ENCODE peak calls at places on chromosomes 13 and 19, in ten cellular contexts. One of them, this sample, is unnamed.

GRCh38 chr19:47494729-47495128 is 10.7 kb upstream of the KPTN start:
- DNase-seq in NCI-H524: peak
- DNase-seq in HAP-1: no peak
- DNase-seq in progenitor cell of endocrine pancreas: no peak
- DNase-seq in stimulated activated CD4-positive, alpha-beta T cell treated with anti-CD3 and anti-CD28 coated beads, Interleukin-1b, Interleukin-23, amount 100 ng/mL, for 24 hours: no peak
- DNase-seq in RWPE1: no peak
- DNase-seq in NCI-H1436 treated with DMSO at 0.1 percent for 48 hours: no peak
- DNase-seq in stimulated activated CD8-positive, alpha-beta memory T cell treated with anti-CD3 and anti-CD28 coated beads, Interleukin-7, amount 100 ng/mL, for 4 hours: no peak
- DNase-seq in endothelial cell: no peak
- DNase-seq in nucleus accumbens: no peak
- DNase-seq in this sample: no peak

GRCh38 chr13:45174478-45174877 is 26.4 kb downstream of the KCTD4 start:
- DNase-seq in NCI-H524: no peak
- DNase-seq in HAP-1: no peak
- DNase-seq in progenitor cell of endocrine pancreas: no peak
- DNase-seq in stimulated activated CD4-positive, alpha-beta T cell treated with anti-CD3 and anti-CD28 coated beads, Interleukin-1b, Interleukin-23, amount 100 ng/mL, for 24 hours: no peak
- DNase-seq in RWPE1: no peak
- DNase-seq in NCI-H1436 treated with DMSO at 0.1 percent for 48 hours: no peak
- DNase-seq in stimulated activated CD8-positive, alpha-beta memory T cell treated with anti-CD3 and anti-CD28 coated beads, Interleukin-7, amount 100 ng/mL, for 4 hours: no peak
- DNase-seq in endothelial cell: no peak
- DNase-seq in nucleus accumbens: no peak
- DNase-seq in this sample: no peak

GRCh38 chr13:39317284-39317683 is 279.0 kb downstream of the NHLRC3 start:
- DNase-seq in NCI-H524: no peak
- DNase-seq in HAP-1: no peak
- DNase-seq in progenitor cell of endocrine pancreas: no peak
- DNase-seq in stimulated activated CD4-positive, alpha-beta T cell treated with anti-CD3 and anti-CD28 coated beads, Interleukin-1b, Interleukin-23, amount 100 ng/mL, for 24 hours: no peak
- DNase-seq in RWPE1: no peak
- DNase-seq in NCI-H1436 treated with DMSO at 0.1 percent for 48 hours: no peak
- DNase-seq in stimulated activated CD8-positive, alpha-beta memory T cell treated with anti-CD3 and anti-CD28 coated beads, Interleukin-7, amount 100 ng/mL, for 4 hours: no peak
- DNase-seq in endothelial cell: no peak
- DNase-seq in nucleus accumbens: peak
- DNase-seq in this sample: no peak

GRCh38 chr13:42946927-42947326 is 45.1 kb downstream of the EPSTI1 start:
- DNase-seq in NCI-H524: no peak
- DNase-seq in HAP-1: no peak
- DNase-seq in progenitor cell of endocrine pancreas: no peak
- DNase-seq in stimulated activated CD4-positive, alpha-beta T cell treated with anti-CD3 and anti-CD28 coated beads, Interleukin-1b, Interleukin-23, amount 100 ng/mL, for 24 hours: no peak
- DNase-seq in RWPE1: no peak
- DNase-seq in NCI-H1436 treated with DMSO at 0.1 percent for 48 hours: no peak
- DNase-seq in stimulated activated CD8-positive, alpha-beta memory T cell treated with anti-CD3 and anti-CD28 coated beads, Interleukin-7, amount 100 ng/mL, for 4 hours: no peak
- DNase-seq in endothelial cell: no peak
- DNase-seq in nucleus accumbens: no peak
- DNase-seq in this sample: no peak

GRCh38 chr13:23922005-23922932 is 25.0 kb upstream of the C1QTNF9B start:
- DNase-seq in NCI-H524: no peak
- DNase-seq in HAP-1: no peak
- DNase-seq in progenitor cell of endocrine pancreas: no peak
- DNase-seq in stimulated activated CD4-positive, alpha-beta T cell treated with anti-CD3 and anti-CD28 coated beads, Interleukin-1b, Interleukin-23, amount 100 ng/mL, for 24 hours: no peak
- DNase-seq in RWPE1: no peak
- DNase-seq in NCI-H1436 treated with DMSO at 0.1 percent for 48 hours: no peak
- DNase-seq in stimulated activated CD8-positive, alpha-beta memory T cell treated with anti-CD3 and anti-CD28 coated beads, Interleukin-7, amount 100 ng/mL, for 4 hours: no peak
- DNase-seq in endothelial cell: no peak
- DNase-seq in nucleus accumbens: no peak
- DNase-seq in this sample: no peak

GRCh38 chr19:45467456-45468158 is at the start of gene FOSB:
- DNase-seq in NCI-H524: peak
- DNase-seq in HAP-1: peak
- DNase-seq in progenitor cell of endocrine pancreas: peak
- DNase-seq in stimulated activated CD4-positive, alpha-beta T cell treated with anti-CD3 and anti-CD28 coated beads, Interleukin-1b, Interleukin-23, amount 100 ng/mL, for 24 hours: peak
- DNase-seq in RWPE1: peak
- DNase-seq in NCI-H1436 treated with DMSO at 0.1 percent for 48 hours: peak
- DNase-seq in stimulated activated CD8-positive, alpha-beta memory T cell treated with anti-CD3 and anti-CD28 coated beads, Interleukin-7, amount 100 ng/mL, for 4 hours: peak
- DNase-seq in endothelial cell: peak
- DNase-seq in nucleus accumbens: peak
- DNase-seq in this sample: peak

GRCh38 chr19:56866563-56866962 is 26.0 kb upstream of the PEG3 start:
- DNase-seq in NCI-H524: no peak
- DNase-seq in HAP-1: no peak
- DNase-seq in progenitor cell of endocrine pancreas: no peak
- DNase-seq in stimulated activated CD4-positive, alpha-beta T cell treated with anti-CD3 and anti-CD28 coated beads, Interleukin-1b, Interleukin-23, amount 100 ng/mL, for 24 hours: no peak
- DNase-seq in RWPE1: no peak
- DNase-seq in NCI-H1436 treated with DMSO at 0.1 percent for 48 hours: no peak
- DNase-seq in stimulated activated CD8-positive, alpha-beta memory T cell treated with anti-CD3 and anti-CD28 coated beads, Interleukin-7, amount 100 ng/mL, for 4 hours: no peak
- DNase-seq in endothelial cell: no peak
- DNase-seq in nucleus accumbens: no peak
- DNase-seq in this sample: no peak

GRCh38 chr19:38656171-38656981 is 8.9 kb downstream of the ACTN4 start:
- DNase-seq in NCI-H524: no peak
- DNase-seq in HAP-1: no peak
- DNase-seq in progenitor cell of endocrine pancreas: no peak
- DNase-seq in stimulated activated CD4-positive, alpha-beta T cell treated with anti-CD3 and anti-CD28 coated beads, Interleukin-1b, Interleukin-23, amount 100 ng/mL, for 24 hours: no peak
- DNase-seq in RWPE1: no peak
- DNase-seq in NCI-H1436 treated with DMSO at 0.1 percent for 48 hours: no peak
- DNase-seq in stimulated activated CD8-positive, alpha-beta memory T cell treated with anti-CD3 and anti-CD28 coated beads, Interleukin-7, amount 100 ng/mL, for 4 hours: no peak
- DNase-seq in endothelial cell: no peak
- DNase-seq in nucleus accumbens: no peak
- DNase-seq in this sample: no peak

GRCh38 chr19:48798937-48799336 is 11.9 kb downstream of the BCAT2 start:
- DNase-seq in NCI-H524: no peak
- DNase-seq in HAP-1: no peak
- DNase-seq in progenitor cell of endocrine pancreas: no peak
- DNase-seq in stimulated activated CD4-positive, alpha-beta T cell treated with anti-CD3 and anti-CD28 coated beads, Interleukin-1b, Interleukin-23, amount 100 ng/mL, for 24 hours: no peak
- DNase-seq in RWPE1: no peak
- DNase-seq in NCI-H1436 treated with DMSO at 0.1 percent for 48 hours: no peak
- DNase-seq in stimulated activated CD8-positive, alpha-beta memory T cell treated with anti-CD3 and anti-CD28 coated beads, Interleukin-7, amount 100 ng/mL, for 4 hours: no peak
- DNase-seq in endothelial cell: no peak
- DNase-seq in nucleus accumbens: no peak
- DNase-seq in this sample: no peak

GRCh38 chr13:73158851-73159250 is 100.0 kb downstream of the KLF5 start:
- DNase-seq in NCI-H524: no peak
- DNase-seq in HAP-1: no peak
- DNase-seq in progenitor cell of endocrine pancreas: no peak
- DNase-seq in stimulated activated CD4-positive, alpha-beta T cell treated with anti-CD3 and anti-CD28 coated beads, Interleukin-1b, Interleukin-23, amount 100 ng/mL, for 24 hours: no peak
- DNase-seq in RWPE1: no peak
- DNase-seq in NCI-H1436 treated with DMSO at 0.1 percent for 48 hours: no peak
- DNase-seq in stimulated activated CD8-positive, alpha-beta memory T cell treated with anti-CD3 and anti-CD28 coated beads, Interleukin-7, amount 100 ng/mL, for 4 hours: no peak
- DNase-seq in endothelial cell: no peak
- DNase-seq in nucleus accumbens: no peak
- DNase-seq in this sample: no peak

This sample was measured in lower lobe of right lung.